ENCODE peak calls at places on chromosomes 11 and 22, in nine cellular contexts. One of them, this sample, is unnamed.

GRCh38 chr11:33723238-33723881 is 12.9 kb downstream of the CD59 start:
- DNase-seq in lower lobe of right lung: no peak
- DNase-seq in iPS DF 6.9: no peak
- DNase-seq in OCI-LY7: no peak
- DNase-seq in prostate gland: no peak
- DNase-seq in upper lobe of right lung: no peak
- DNase-seq in spleen: no peak
- DNase-seq in naive thymus-derived CD4-positive, alpha-beta T cell: no peak
- DNase-seq in colonic mucosa: no peak
- DNase-seq in this sample: no peak

GRCh38 chr11:45320366-45320765 is 34.2 kb upstream of the SYT13 start:
- DNase-seq in lower lobe of right lung: no peak
- DNase-seq in OCI-LY7: no peak
- DNase-seq in naive thymus-derived CD4-positive, alpha-beta T cell: no peak
- DNase-seq in spleen: no peak
- DNase-seq in upper lobe of right lung: no peak
- DNase-seq in colonic mucosa: no peak
- DNase-seq in prostate gland: no peak
- DNase-seq in iPS DF 6.9: no peak
- DNase-seq in this sample: no peak

GRCh38 chr11:2930705-2931415 is 1.6 kb upstream of the PHLDA2 start:
- DNase-seq in colonic mucosa: peak; percentile 95
- DNase-seq in upper lobe of right lung: peak; percentile 94
- DNase-seq in spleen: peak; percentile 89
- DNase-seq in iPS DF 6.9: peak; percentile 68
- DNase-seq in OCI-LY7: peak; percentile 73
- DNase-seq in prostate gland: peak; percentile 86
- DNase-seq in lower lobe of right lung: peak; percentile 90
- DNase-seq in naive thymus-derived CD4-positive, alpha-beta T cell: no peak
- DNase-seq in this sample: peak; percentile 84

GRCh38 chr22:38649841-38650522 is 6.2 kb downstream of the FAM227A start:
- DNase-seq in OCI-LY7: no peak
- DNase-seq in naive thymus-derived CD4-positive, alpha-beta T cell: no peak
- DNase-seq in colonic mucosa: no peak
- DNase-seq in iPS DF 6.9: no peak
- DNase-seq in spleen: no peak
- DNase-seq in prostate gland: no peak
- DNase-seq in lower lobe of right lung: no peak
- DNase-seq in upper lobe of right lung: no peak
- DNase-seq in this sample: peak; percentile 1

GRCh38 chr11:120748485-120748814 is 236.9 kb downstream of the GRIK4 start:
- DNase-seq in naive thymus-derived CD4-positive, alpha-beta T cell: no peak
- DNase-seq in colonic mucosa: no peak
- DNase-seq in spleen: no peak
- DNase-seq in OCI-LY7: no peak
- DNase-seq in iPS DF 6.9: no peak
- DNase-seq in prostate gland: no peak
- DNase-seq in upper lobe of right lung: no peak
- DNase-seq in lower lobe of right lung: no peak
- DNase-seq in this sample: no peak

GRCh38 chr11:33379931-33380330 is 122.8 kb downstream of the HIPK3 start:
- DNase-seq in spleen: peak; percentile 81
- DNase-seq in colonic mucosa: no peak
- DNase-seq in prostate gland: no peak
- DNase-seq in OCI-LY7: peak; percentile 75
- DNase-seq in iPS DF 6.9: no peak
- DNase-seq in upper lobe of right lung: no peak
- DNase-seq in naive thymus-derived CD4-positive, alpha-beta T cell: no peak
- DNase-seq in lower lobe of right lung: no peak
- DNase-seq in this sample: no peak

GRCh38 chr22:20463324-20464095 is 25.9 kb upstream of the SCARF2 start:
- DNase-seq in lower lobe of right lung: no peak
- DNase-seq in prostate gland: no peak
- DNase-seq in spleen: peak; percentile 88
- DNase-seq in upper lobe of right lung: peak; percentile 19
- DNase-seq in naive thymus-derived CD4-positive, alpha-beta T cell: peak; percentile 61
- DNase-seq in OCI-LY7: peak; percentile 86
- DNase-seq in colonic mucosa: no peak
- DNase-seq in iPS DF 6.9: no peak
- DNase-seq in this sample: peak; percentile 19

GRCh38 chr11:77039491-77040400 is 5.5 kb downstream of the B3GNT6 start:
- DNase-seq in lower lobe of right lung: no peak
- DNase-seq in prostate gland: no peak
- DNase-seq in colonic mucosa: peak; percentile 73
- DNase-seq in OCI-LY7: no peak
- DNase-seq in naive thymus-derived CD4-positive, alpha-beta T cell: peak; percentile 21
- DNase-seq in iPS DF 6.9: no peak
- DNase-seq in upper lobe of right lung: peak; percentile 70
- DNase-seq in spleen: no peak
- DNase-seq in this sample: peak; percentile 54

GRCh38 chr22:36277482-36278291 is 24.8 kb downstream of the APOL1 start:
- DNase-seq in lower lobe of right lung: peak; percentile 68
- DNase-seq in prostate gland: peak; percentile 50
- DNase-seq in colonic mucosa: peak; percentile 63
- DNase-seq in iPS DF 6.9: peak; percentile 68
- DNase-seq in upper lobe of right lung: peak; percentile 77
- DNase-seq in naive thymus-derived CD4-positive, alpha-beta T cell: peak; percentile 53
- DNase-seq in spleen: peak; percentile 85
- DNase-seq in OCI-LY7: peak; percentile 72
- DNase-seq in this sample: peak; percentile 56

GRCh38 chr11:779120-779954 is 2.0 kb upstream of the GATD1 start:
- DNase-seq in colonic mucosa: no peak
- DNase-seq in iPS DF 6.9: no peak
- DNase-seq in upper lobe of right lung: peak; percentile 63
- DNase-seq in prostate gland: no peak
- DNase-seq in lower lobe of right lung: peak; percentile 43
- DNase-seq in OCI-LY7: no peak
- DNase-seq in naive thymus-derived CD4-positive, alpha-beta T cell: no peak
- DNase-seq in spleen: peak; percentile 74
- DNase-seq in this sample: no peak

GRCh38 chr11:12807621-12808020 is 133.4 kb downstream of the TEAD1 start:
- DNase-seq in colonic mucosa: no peak
- DNase-seq in iPS DF 6.9: no peak
- DNase-seq in spleen: no peak
- DNase-seq in OCI-LY7: no peak
- DNase-seq in naive thymus-derived CD4-positive, alpha-beta T cell: no peak
- DNase-seq in upper lobe of right lung: no peak
- DNase-seq in lower lobe of right lung: no peak
- DNase-seq in prostate gland: no peak
- DNase-seq in this sample: no peak

GRCh38 chr22:31084811-31085492 is 3.8 kb downstream of the SMTN start:
- DNase-seq in lower lobe of right lung: peak; percentile 95
- DNase-seq in prostate gland: peak; percentile 86
- DNase-seq in iPS DF 6.9: peak; percentile 66
- DNase-seq in colonic mucosa: peak; percentile 89
- DNase-seq in spleen: peak; percentile 96
- DNase-seq in OCI-LY7: peak; percentile 86
- DNase-seq in upper lobe of right lung: peak; percentile 95
- DNase-seq in naive thymus-derived CD4-positive, alpha-beta T cell: peak; percentile 81
- DNase-seq in this sample: peak; percentile 96

GRCh38 chr11:68169442-68169841 is 43.7 kb downstream of the KMT5B start:
- DNase-seq in colonic mucosa: no peak
- DNase-seq in prostate gland: no peak
- DNase-seq in lower lobe of right lung: no peak
- DNase-seq in spleen: no peak
- DNase-seq in iPS DF 6.9: no peak
- DNase-seq in naive thymus-derived CD4-positive, alpha-beta T cell: no peak
- DNase-seq in OCI-LY7: no peak
- DNase-seq in upper lobe of right lung: no peak
- DNase-seq in this sample: no peak

GRCh38 chr11:68166969-68167368 is 45.8 kb upstream of the CHKA start:
- DNase-seq in lower lobe of right lung: no peak
- DNase-seq in colonic mucosa: no peak
- DNase-seq in OCI-LY7: no peak
- DNase-seq in spleen: no peak
- DNase-seq in iPS DF 6.9: no peak
- DNase-seq in upper lobe of right lung: no peak
- DNase-seq in naive thymus-derived CD4-positive, alpha-beta T cell: no peak
- DNase-seq in prostate gland: no peak
- DNase-seq in this sample: no peak

GRCh38 chr11:68168694-68169093 is 44.4 kb downstream of the KMT5B start:
- DNase-seq in spleen: no peak
- DNase-seq in iPS DF 6.9: no peak
- DNase-seq in prostate gland: no peak
- DNase-seq in OCI-LY7: no peak
- DNase-seq in lower lobe of right lung: no peak
- DNase-seq in upper lobe of right lung: no peak
- DNase-seq in naive thymus-derived CD4-positive, alpha-beta T cell: no peak
- DNase-seq in colonic mucosa: no peak
- DNase-seq in this sample: no peak

GRCh38 chr11:68165601-68166000 is 44.4 kb upstream of the CHKA start:
- DNase-seq in prostate gland: no peak
- DNase-seq in naive thymus-derived CD4-positive, alpha-beta T cell: no peak
- DNase-seq in OCI-LY7: no peak
- DNase-seq in iPS DF 6.9: no peak
- DNase-seq in lower lobe of right lung: no peak
- DNase-seq in colonic mucosa: no peak
- DNase-seq in spleen: no peak
- DNase-seq in upper lobe of right lung: no peak
- DNase-seq in this sample: no peak

DNA sequence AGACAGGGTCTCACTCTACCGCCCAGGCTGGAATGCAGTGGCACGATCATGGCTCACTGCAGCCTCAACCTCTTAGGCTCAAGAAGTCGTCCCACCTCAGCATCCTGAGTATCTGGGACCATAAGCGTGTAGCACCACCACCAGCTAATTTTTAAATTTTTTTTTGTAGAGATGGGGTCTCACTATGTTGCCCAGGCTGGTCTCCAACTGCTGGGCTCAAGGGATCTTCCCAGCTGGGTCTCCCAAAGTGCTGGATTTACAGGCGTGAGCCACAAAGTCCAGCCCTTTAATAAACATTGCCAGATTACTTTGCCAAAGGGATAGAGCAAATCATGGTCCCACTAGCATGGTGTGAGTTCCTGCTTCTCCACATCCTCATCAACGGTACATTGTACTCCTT is 45.6 kb downstream of the KMT5B start:
- DNase-seq in naive thymus-derived CD4-positive, alpha-beta T cell: no peak
- DNase-seq in prostate gland: no peak
- DNase-seq in lower lobe of right lung: no peak
- DNase-seq in colonic mucosa: no peak
- DNase-seq in iPS DF 6.9: no peak
- DNase-seq in OCI-LY7: no peak
- DNase-seq in spleen: no peak
- DNase-seq in upper lobe of right lung: no peak
- DNase-seq in this sample: no peak
- H3K36me3 ChIP-seq in naive thymus-derived CD4-positive, alpha-beta T cell: peaks cover 23% of the 10 kb centered on the region
- H3K36me3 ChIP-seq in prostate gland: peaks cover 14% of the 10 kb centered on the region
- H3K36me3 ChIP-seq in lower lobe of right lung: peaks cover 97% of the 10 kb centered on the region
- H3K36me3 ChIP-seq in colonic mucosa: peaks cover 35% of the 10 kb centered on the region
- H3K36me3 ChIP-seq in iPS DF 6.9: peaks cover 16% of the 10 kb centered on the region
- H3K36me3 ChIP-seq in OCI-LY7: peaks cover 53% of the 10 kb centered on the region
- H3K36me3 ChIP-seq in spleen: peaks cover 77% of the 10 kb centered on the region
- H3K36me3 ChIP-seq in upper lobe of right lung: peaks cover 87% of the 10 kb centered on the region
- H3K36me3 ChIP-seq in this sample: peaks cover 19% of the 10 kb centered on the region

GRCh38 chr11:116960916-116961315 is 123.5 kb upstream of the APOA1 start:
- DNase-seq in OCI-LY7: peak; percentile 14
- DNase-seq in prostate gland: no peak
- DNase-seq in naive thymus-derived CD4-positive, alpha-beta T cell: no peak
- DNase-seq in spleen: no peak
- DNase-seq in colonic mucosa: no peak
- DNase-seq in upper lobe of right lung: no peak
- DNase-seq in lower lobe of right lung: no peak
- DNase-seq in iPS DF 6.9: no peak
- DNase-seq in this sample: no peak

GRCh38 chr11:116962108-116962507 is 124.7 kb upstream of the APOA1 start:
- DNase-seq in OCI-LY7: no peak
- DNase-seq in colonic mucosa: no peak
- DNase-seq in prostate gland: no peak
- DNase-seq in upper lobe of right lung: no peak
- DNase-seq in naive thymus-derived CD4-positive, alpha-beta T cell: no peak
- DNase-seq in lower lobe of right lung: no peak
- DNase-seq in iPS DF 6.9: no peak
- DNase-seq in spleen: no peak
- DNase-seq in this sample: no peak

GRCh38 chr11:116963813-116964212 is 126.4 kb upstream of the APOA1 start:
- DNase-seq in OCI-LY7: no peak
- DNase-seq in iPS DF 6.9: no peak
- DNase-seq in upper lobe of right lung: no peak
- DNase-seq in spleen: no peak
- DNase-seq in lower lobe of right lung: no peak
- DNase-seq in naive thymus-derived CD4-positive, alpha-beta T cell: no peak
- DNase-seq in colonic mucosa: no peak
- DNase-seq in prostate gland: no peak
- DNase-seq in this sample: no peak

GRCh38 chr11:116969694-116970093 is 128.5 kb downstream of the SIK3 start:
- DNase-seq in prostate gland: no peak
- DNase-seq in iPS DF 6.9: no peak
- DNase-seq in lower lobe of right lung: no peak
- DNase-seq in colonic mucosa: no peak
- DNase-seq in spleen: no peak
- DNase-seq in naive thymus-derived CD4-positive, alpha-beta T cell: no peak
- DNase-seq in OCI-LY7: no peak
- DNase-seq in upper lobe of right lung: no peak
- DNase-seq in this sample: no peak

GRCh38 chr11:116964269-116964668 is 126.8 kb upstream of the APOA1 start:
- DNase-seq in OCI-LY7: no peak
- DNase-seq in colonic mucosa: no peak
- DNase-seq in iPS DF 6.9: no peak
- DNase-seq in prostate gland: no peak
- DNase-seq in lower lobe of right lung: no peak
- DNase-seq in upper lobe of right lung: no peak
- DNase-seq in spleen: no peak
- DNase-seq in naive thymus-derived CD4-positive, alpha-beta T cell: no peak
- DNase-seq in this sample: no peak
- H3K27ac ChIP-seq in OCI-LY7: no peak overlapping the region
- H3K27ac ChIP-seq in colonic mucosa: no peak overlapping the region
- H3K27ac ChIP-seq in iPS DF 6.9: no peak overlapping the region
- H3K27ac ChIP-seq in prostate gland: no peak overlapping the region
- H3K27ac ChIP-seq in lower lobe of right lung: no peak overlapping the region
- H3K27ac ChIP-seq in upper lobe of right lung: no peak overlapping the region
- H3K27ac ChIP-seq in spleen: no peak overlapping the region
- H3K27ac ChIP-seq in naive thymus-derived CD4-positive, alpha-beta T cell: no peak overlapping the region
- H3K27ac ChIP-seq in this sample: no peak overlapping the region

DNA sequence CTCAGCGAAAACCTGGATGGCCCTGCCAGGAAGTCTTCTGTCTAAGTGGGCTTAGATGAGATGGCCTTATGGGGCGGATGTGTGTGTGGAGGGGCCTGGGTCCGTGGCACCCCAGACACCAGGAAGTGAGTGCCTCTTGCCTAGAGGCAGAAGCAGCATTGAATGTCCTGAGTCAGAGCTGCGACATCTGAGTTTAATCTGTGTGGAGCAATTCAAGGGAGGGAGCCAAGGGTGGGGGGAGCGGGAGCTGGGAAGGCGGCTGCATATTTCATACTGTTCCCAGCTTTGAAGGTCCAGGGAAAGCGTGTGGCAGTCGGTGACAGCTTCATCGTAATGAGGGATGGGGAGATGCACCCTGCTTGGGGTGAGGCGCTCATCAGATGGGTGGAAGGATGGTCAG is 73.5 kb upstream of the THY1 start:
- DNase-seq in prostate gland: no peak
- DNase-seq in naive thymus-derived CD4-positive, alpha-beta T cell: no peak
- DNase-seq in OCI-LY7: no peak
- DNase-seq in upper lobe of right lung: no peak
- DNase-seq in lower lobe of right lung: no peak
- DNase-seq in colonic mucosa: no peak
- DNase-seq in spleen: no peak
- DNase-seq in iPS DF 6.9: no peak
- DNase-seq in this sample: no peak
- H3K36me3 ChIP-seq in prostate gland: no peaks in the 10 kb centered on the region
- H3K36me3 ChIP-seq in naive thymus-derived CD4-positive, alpha-beta T cell: no peaks in the 10 kb centered on the region
- H3K36me3 ChIP-seq in OCI-LY7: no peaks in the 10 kb centered on the region
- H3K36me3 ChIP-seq in upper lobe of right lung: no peaks in the 10 kb centered on the region
- H3K36me3 ChIP-seq in lower lobe of right lung: no peaks in the 10 kb centered on the region
- H3K36me3 ChIP-seq in colonic mucosa: no peaks in the 10 kb centered on the region
- H3K36me3 ChIP-seq in spleen: no peaks in the 10 kb centered on the region
- H3K36me3 ChIP-seq in iPS DF 6.9: no peaks in the 10 kb centered on the region
- H3K36me3 ChIP-seq in this sample: no peaks in the 10 kb centered on the region

GRCh38 chr11:125451400-125452124 is 44.5 kb downstream of the FEZ1 start:
- DNase-seq in colonic mucosa: peak; percentile 44
- DNase-seq in OCI-LY7: no peak
- DNase-seq in prostate gland: no peak
- DNase-seq in lower lobe of right lung: no peak
- DNase-seq in naive thymus-derived CD4-positive, alpha-beta T cell: no peak
- DNase-seq in upper lobe of right lung: peak; percentile 71
- DNase-seq in iPS DF 6.9: no peak
- DNase-seq in spleen: no peak
- DNase-seq in this sample: peak; percentile 84
- H3K27ac ChIP-seq in colonic mucosa: no peak overlapping the region
- H3K27ac ChIP-seq in OCI-LY7: no peak overlapping the region
- H3K27ac ChIP-seq in prostate gland: no peak overlapping the region
- H3K27ac ChIP-seq in lower lobe of right lung: peak overlapping the region; percentile 22
- H3K27ac ChIP-seq in naive thymus-derived CD4-positive, alpha-beta T cell: no peak overlapping the region
- H3K27ac ChIP-seq in upper lobe of right lung: peak overlapping the region; percentile 24
- H3K27ac ChIP-seq in iPS DF 6.9: no peak overlapping the region
- H3K27ac ChIP-seq in spleen: peak overlapping the region; percentile 29
- H3K27ac ChIP-seq in this sample: no peak overlapping the region